ENCODE peak calls at places on chromosomes 16 and 17, in ten cellular contexts. One of them, this sample, is unnamed.

GRCh38 chr17:34235389-34236028 is 19.6 kb upstream of the CCL2 start:
- DNase-seq in AG04450: no peak
- DNase-seq in pancreas: peak
- DNase-seq in heart left ventricle: peak
- DNase-seq in neural progenitor cell: peak
- DNase-seq in H1: no peak
- DNase-seq in CD4-positive, alpha-beta T cell: no peak
- DNase-seq in H9: no peak
- DNase-seq in CD8-positive, alpha-beta memory T cell: no peak
- DNase-seq in transverse colon: peak
- DNase-seq in this sample: no peak

GRCh38 chr17:20925954-20926353 is 116.9 kb downstream of the USP22 start:
- DNase-seq in CD8-positive, alpha-beta memory T cell: no peak
- DNase-seq in H9: no peak
- DNase-seq in H1: no peak
- DNase-seq in pancreas: no peak
- DNase-seq in AG04450: no peak
- DNase-seq in neural progenitor cell: no peak
- DNase-seq in CD4-positive, alpha-beta T cell: no peak
- DNase-seq in transverse colon: no peak
- DNase-seq in heart left ventricle: no peak
- DNase-seq in this sample: no peak

GRCh38 chr16:79715088-79715487 is 114.6 kb upstream of the MAF start:
- DNase-seq in H1: no peak
- DNase-seq in CD8-positive, alpha-beta memory T cell: no peak
- DNase-seq in AG04450: no peak
- DNase-seq in neural progenitor cell: no peak
- DNase-seq in H9: no peak
- DNase-seq in heart left ventricle: no peak
- DNase-seq in pancreas: no peak
- DNase-seq in CD4-positive, alpha-beta T cell: no peak
- DNase-seq in transverse colon: no peak
- DNase-seq in this sample: no peak

GRCh38 chr16:72261127-72261526 is 89.2 kb upstream of the PMFBP1 start:
- DNase-seq in neural progenitor cell: no peak
- DNase-seq in H9: no peak
- DNase-seq in CD8-positive, alpha-beta memory T cell: no peak
- DNase-seq in pancreas: no peak
- DNase-seq in H1: no peak
- DNase-seq in CD4-positive, alpha-beta T cell: no peak
- DNase-seq in heart left ventricle: no peak
- DNase-seq in transverse colon: no peak
- DNase-seq in AG04450: no peak
- DNase-seq in this sample: no peak

GRCh38 chr16:86330906-86331305 is 179.4 kb upstream of the FOXF1 start:
- DNase-seq in AG04450: no peak
- DNase-seq in CD8-positive, alpha-beta memory T cell: no peak
- DNase-seq in heart left ventricle: no peak
- DNase-seq in transverse colon: no peak
- DNase-seq in neural progenitor cell: no peak
- DNase-seq in H1: no peak
- DNase-seq in CD4-positive, alpha-beta T cell: no peak
- DNase-seq in pancreas: no peak
- DNase-seq in H9: no peak
- DNase-seq in this sample: no peak

GRCh38 chr16:56603589-56603988 is 4.8 kb upstream of the MT2A start:
- DNase-seq in CD4-positive, alpha-beta T cell: peak
- DNase-seq in CD8-positive, alpha-beta memory T cell: no peak
- DNase-seq in AG04450: no peak
- DNase-seq in pancreas: peak
- DNase-seq in heart left ventricle: peak
- DNase-seq in transverse colon: peak
- DNase-seq in neural progenitor cell: peak
- DNase-seq in H9: peak
- DNase-seq in H1: no peak
- DNase-seq in this sample: no peak

GRCh38 chr16:49528035-49528434 is 154.4 kb downstream of the C16orf78 start:
- DNase-seq in AG04450: no peak
- DNase-seq in neural progenitor cell: no peak
- DNase-seq in pancreas: no peak
- DNase-seq in transverse colon: no peak
- DNase-seq in CD8-positive, alpha-beta memory T cell: no peak
- DNase-seq in H1: no peak
- DNase-seq in heart left ventricle: no peak
- DNase-seq in H9: no peak
- DNase-seq in CD4-positive, alpha-beta T cell: peak
- DNase-seq in this sample: no peak

GRCh38 chr16:56424404-56424765 is 960 bp downstream of the AMFR start:
- DNase-seq in H9: no peak
- DNase-seq in H1: no peak
- DNase-seq in heart left ventricle: no peak
- DNase-seq in neural progenitor cell: no peak
- DNase-seq in CD4-positive, alpha-beta T cell: no peak
- DNase-seq in transverse colon: no peak
- DNase-seq in pancreas: no peak
- DNase-seq in AG04450: no peak
- DNase-seq in CD8-positive, alpha-beta memory T cell: no peak
- DNase-seq in this sample: no peak

GRCh38 chr17:7552621-7553051 is 3.8 kb downstream of the TNFSF12 start:
- DNase-seq in heart left ventricle: no peak
- DNase-seq in neural progenitor cell: no peak
- DNase-seq in CD4-positive, alpha-beta T cell: peak
- DNase-seq in H9: no peak
- DNase-seq in H1: no peak
- DNase-seq in CD8-positive, alpha-beta memory T cell: peak
- DNase-seq in transverse colon: peak
- DNase-seq in pancreas: no peak
- DNase-seq in AG04450: no peak
- DNase-seq in this sample: no peak

GRCh38 chr17:7550359-7550758 is 1.5 kb downstream of the TNFSF12 start:
- DNase-seq in CD4-positive, alpha-beta T cell: no peak
- DNase-seq in H1: no peak
- DNase-seq in transverse colon: no peak
- DNase-seq in neural progenitor cell: no peak
- DNase-seq in CD8-positive, alpha-beta memory T cell: no peak
- DNase-seq in H9: no peak
- DNase-seq in pancreas: no peak
- DNase-seq in AG04450: no peak
- DNase-seq in heart left ventricle: no peak
- DNase-seq in this sample: no peak

GRCh38 chr17:7549401-7550055 is 670 bp downstream of the TNFSF12 start:
- DNase-seq in CD4-positive, alpha-beta T cell: peak
- DNase-seq in H1: no peak
- DNase-seq in pancreas: peak
- DNase-seq in neural progenitor cell: no peak
- DNase-seq in AG04450: no peak
- DNase-seq in H9: no peak
- DNase-seq in heart left ventricle: no peak
- DNase-seq in CD8-positive, alpha-beta memory T cell: peak
- DNase-seq in transverse colon: peak
- DNase-seq in this sample: no peak

GRCh38 chr17:7551396-7551795 is 2.5 kb downstream of the TNFSF12 start:
- DNase-seq in CD4-positive, alpha-beta T cell: no peak
- DNase-seq in AG04450: no peak
- DNase-seq in neural progenitor cell: no peak
- DNase-seq in H9: no peak
- DNase-seq in pancreas: no peak
- DNase-seq in H1: no peak
- DNase-seq in CD8-positive, alpha-beta memory T cell: no peak
- DNase-seq in heart left ventricle: no peak
- DNase-seq in transverse colon: no peak
- DNase-seq in this sample: no peak

GRCh38 chr17:7548585-7549400 is at the start of gene TNFSF12:
- DNase-seq in neural progenitor cell: peak
- DNase-seq in pancreas: peak
- DNase-seq in heart left ventricle: peak
- DNase-seq in transverse colon: peak
- DNase-seq in H1: no peak
- DNase-seq in AG04450: no peak
- DNase-seq in H9: peak
- DNase-seq in CD4-positive, alpha-beta T cell: peak
- DNase-seq in CD8-positive, alpha-beta memory T cell: peak
- DNase-seq in this sample: no peak
- H3K27ac ChIP-seq in neural progenitor cell: no peak
- H3K27ac ChIP-seq in pancreas: peak
- H3K27ac ChIP-seq in heart left ventricle: peak
- H3K27ac ChIP-seq in transverse colon: peak
- H3K27ac ChIP-seq in H1: no peak
- H3K27ac ChIP-seq in AG04450: peak
- H3K27ac ChIP-seq in H9: no peak
- H3K27ac ChIP-seq in CD4-positive, alpha-beta T cell: peak
- H3K27ac ChIP-seq in CD8-positive, alpha-beta memory T cell: peak
- H3K27ac ChIP-seq in this sample: no peak

GRCh38 chr16:1170076-1170418 is 17.1 kb downstream of the CACNA1H start:
- DNase-seq in CD4-positive, alpha-beta T cell: no peak
- DNase-seq in neural progenitor cell: peak
- DNase-seq in heart left ventricle: no peak
- DNase-seq in transverse colon: no peak
- DNase-seq in AG04450: no peak
- DNase-seq in H1: no peak
- DNase-seq in CD8-positive, alpha-beta memory T cell: no peak
- DNase-seq in H9: no peak
- DNase-seq in pancreas: no peak
- DNase-seq in this sample: no peak

GRCh38 chr16:1172651-1173050 is 19.7 kb downstream of the CACNA1H start:
- DNase-seq in heart left ventricle: no peak
- DNase-seq in H9: no peak
- DNase-seq in transverse colon: no peak
- DNase-seq in AG04450: no peak
- DNase-seq in CD4-positive, alpha-beta T cell: no peak
- DNase-seq in pancreas: no peak
- DNase-seq in neural progenitor cell: no peak
- DNase-seq in CD8-positive, alpha-beta memory T cell: no peak
- DNase-seq in H1: no peak
- DNase-seq in this sample: no peak

GRCh38 chr16:1171854-1172428 is 19.0 kb downstream of the CACNA1H start:
- DNase-seq in H1: no peak
- DNase-seq in CD4-positive, alpha-beta T cell: no peak
- DNase-seq in H9: no peak
- DNase-seq in neural progenitor cell: no peak
- DNase-seq in AG04450: no peak
- DNase-seq in pancreas: no peak
- DNase-seq in transverse colon: peak
- DNase-seq in CD8-positive, alpha-beta memory T cell: no peak
- DNase-seq in heart left ventricle: no peak
- DNase-seq in this sample: no peak

GRCh38 chr16:1169285-1170075 is 16.6 kb downstream of the CACNA1H start:
- DNase-seq in H9: no peak
- DNase-seq in CD8-positive, alpha-beta memory T cell: no peak
- DNase-seq in H1: no peak
- DNase-seq in transverse colon: peak
- DNase-seq in heart left ventricle: peak
- DNase-seq in pancreas: no peak
- DNase-seq in neural progenitor cell: no peak
- DNase-seq in AG04450: no peak
- DNase-seq in CD4-positive, alpha-beta T cell: no peak
- DNase-seq in this sample: no peak

DNA sequence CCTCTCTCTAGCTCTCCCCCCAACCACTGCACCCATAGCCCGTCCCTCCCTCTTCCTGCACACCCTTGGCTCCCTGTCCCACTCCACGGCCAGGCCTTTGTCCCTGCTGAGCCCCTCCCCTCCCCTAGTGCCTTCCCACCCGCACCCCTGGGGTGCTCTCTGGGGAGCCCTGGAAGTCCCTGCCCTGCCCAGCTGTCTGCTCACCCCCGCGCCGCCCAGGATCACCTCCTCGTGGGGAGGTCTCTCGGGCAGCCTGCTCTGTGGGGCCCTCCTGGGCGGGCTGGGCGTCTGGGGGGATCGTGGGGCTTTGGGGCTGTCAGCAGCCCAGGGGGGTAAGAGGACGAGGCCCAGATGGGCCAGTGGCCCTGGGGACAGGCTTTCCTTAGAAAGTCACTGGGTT is 18.1 kb downstream of the CACNA1H start:
- DNase-seq in AG04450: no peak
- DNase-seq in CD4-positive, alpha-beta T cell: no peak
- DNase-seq in H9: no peak
- DNase-seq in CD8-positive, alpha-beta memory T cell: no peak
- DNase-seq in neural progenitor cell: no peak
- DNase-seq in transverse colon: no peak
- DNase-seq in H1: no peak
- DNase-seq in pancreas: no peak
- DNase-seq in heart left ventricle: no peak
- DNase-seq in this sample: no peak
- H3K27ac ChIP-seq in AG04450: no peak
- H3K27ac ChIP-seq in CD4-positive, alpha-beta T cell: no peak
- H3K27ac ChIP-seq in H9: no peak
- H3K27ac ChIP-seq in CD8-positive, alpha-beta memory T cell: no peak
- H3K27ac ChIP-seq in neural progenitor cell: no peak
- H3K27ac ChIP-seq in transverse colon: peak
- H3K27ac ChIP-seq in H1: no peak
- H3K27ac ChIP-seq in pancreas: no peak
- H3K27ac ChIP-seq in heart left ventricle: no peak
- H3K27ac ChIP-seq in this sample: no peak

GRCh38 chr17:58049533-58049932 is 33.7 kb upstream of the DYNLL2 start:
- DNase-seq in H9: peak
- DNase-seq in pancreas: no peak
- DNase-seq in AG04450: no peak
- DNase-seq in CD8-positive, alpha-beta memory T cell: no peak
- DNase-seq in neural progenitor cell: no peak
- DNase-seq in heart left ventricle: no peak
- DNase-seq in H1: no peak
- DNase-seq in CD4-positive, alpha-beta T cell: no peak
- DNase-seq in transverse colon: no peak
- DNase-seq in this sample: no peak

GRCh38 chr17:58047751-58048150 is 35.5 kb upstream of the DYNLL2 start:
- DNase-seq in transverse colon: no peak
- DNase-seq in pancreas: no peak
- DNase-seq in H1: no peak
- DNase-seq in neural progenitor cell: no peak
- DNase-seq in CD4-positive, alpha-beta T cell: no peak
- DNase-seq in AG04450: no peak
- DNase-seq in heart left ventricle: no peak
- DNase-seq in H9: no peak
- DNase-seq in CD8-positive, alpha-beta memory T cell: no peak
- DNase-seq in this sample: no peak

GRCh38 chr17:58043221-58044181 is 36.5 kb upstream of the SRSF1 start:
- DNase-seq in transverse colon: no peak
- DNase-seq in CD8-positive, alpha-beta memory T cell: no peak
- DNase-seq in heart left ventricle: no peak
- DNase-seq in H1: no peak
- DNase-seq in H9: no peak
- DNase-seq in AG04450: no peak
- DNase-seq in neural progenitor cell: no peak
- DNase-seq in pancreas: no peak
- DNase-seq in CD4-positive, alpha-beta T cell: no peak
- DNase-seq in this sample: no peak

GRCh38 chr17:58046230-58047094 is 36.8 kb upstream of the DYNLL2 start:
- DNase-seq in transverse colon: no peak
- DNase-seq in pancreas: no peak
- DNase-seq in CD4-positive, alpha-beta T cell: no peak
- DNase-seq in neural progenitor cell: peak
- DNase-seq in H1: no peak
- DNase-seq in H9: peak
- DNase-seq in CD8-positive, alpha-beta memory T cell: no peak
- DNase-seq in AG04450: no peak
- DNase-seq in heart left ventricle: no peak
- DNase-seq in this sample: no peak
- H3K27ac ChIP-seq in transverse colon: no peak
- H3K27ac ChIP-seq in pancreas: no peak
- H3K27ac ChIP-seq in CD4-positive, alpha-beta T cell: no peak
- H3K27ac ChIP-seq in neural progenitor cell: no peak
- H3K27ac ChIP-seq in H1: no peak
- H3K27ac ChIP-seq in H9: no peak
- H3K27ac ChIP-seq in CD8-positive, alpha-beta memory T cell: no peak
- H3K27ac ChIP-seq in AG04450: no peak
- H3K27ac ChIP-seq in heart left ventricle: no peak
- H3K27ac ChIP-seq in this sample: no peak

DNA sequence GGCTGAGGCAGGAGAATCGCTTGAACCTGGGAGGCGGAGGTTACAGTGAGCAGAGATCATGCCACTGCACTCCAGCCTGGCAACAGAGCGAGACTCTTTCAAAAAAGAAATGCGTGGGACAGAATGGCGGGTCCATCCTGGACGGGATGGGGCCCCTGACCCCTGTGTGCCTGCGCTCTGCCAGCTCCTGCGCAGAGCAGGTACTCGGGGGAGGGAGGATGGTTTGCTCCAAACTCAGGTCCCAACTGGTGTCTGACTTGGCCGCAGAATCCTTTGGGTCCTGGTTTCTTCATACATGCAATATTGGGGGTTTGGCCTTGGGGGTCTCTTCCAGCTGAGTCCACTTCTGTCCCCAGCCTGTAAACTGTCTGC is 10.4 kb downstream of the CHMP6 start:
- DNase-seq in neural progenitor cell: no peak
- DNase-seq in H9: no peak
- DNase-seq in transverse colon: no peak
- DNase-seq in H1: no peak
- DNase-seq in heart left ventricle: no peak
- DNase-seq in CD4-positive, alpha-beta T cell: no peak
- DNase-seq in pancreas: no peak
- DNase-seq in CD8-positive, alpha-beta memory T cell: no peak
- DNase-seq in AG04450: no peak
- DNase-seq in this sample: no peak
- H3K27ac ChIP-seq in neural progenitor cell: no peak
- H3K27ac ChIP-seq in H9: no peak
- H3K27ac ChIP-seq in transverse colon: peak
- H3K27ac ChIP-seq in H1: no peak
- H3K27ac ChIP-seq in heart left ventricle: no peak
- H3K27ac ChIP-seq in CD4-positive, alpha-beta T cell: no peak
- H3K27ac ChIP-seq in pancreas: no peak
- H3K27ac ChIP-seq in CD8-positive, alpha-beta memory T cell: no peak
- H3K27ac ChIP-seq in AG04450: no peak
- H3K27ac ChIP-seq in this sample: no peak